ENCODE peak calls at places on chromosomes 16 and 17, in five cellular contexts. Y, F, M, Z and V are unnamed samples.

GRCh38 chr16:89320717-89321501 is 103.4 kb downstream of the ZNF778 start:
- DNase-seq in Y (no peak), F (no peak), M (no peak), Z (no peak), V (no peak)

GRCh38 chr17:75779250-75779986 is 5.2 kb upstream of the UNK start:
- DNase-seq in Y (peak; percentile 100), F (peak; percentile 95), M (peak; percentile 94), Z (peak; percentile 100), V (peak; percentile 100)

GRCh38 chr16:83849434-83849833 is 41.7 kb downstream of the HSBP1 start:
- DNase-seq in Y (no peak), F (no peak), M (no peak), Z (no peak), V (no peak)

GRCh38 chr17:30929081-30929633 is 7.4 kb downstream of the ADAP2 start:
- DNase-seq in Y (no peak), F (no peak), M (no peak), Z (no peak), V (no peak)

GRCh38 chr17:33725675-33726271 is 432.7 kb upstream of the ASIC2 start:
- DNase-seq in Y (peak; percentile 24), F (peak; percentile 70), M (peak; percentile 88), Z (no peak), V (no peak)

GRCh38 chr16:85002643-85003042 is 8.7 kb downstream of the ZDHHC7 start:
- DNase-seq in Y (no peak), F (no peak), M (no peak), Z (no peak), V (no peak)

GRCh38 chr16:1708768-1709180 is 2.8 kb downstream of the MAPK8IP3 start:
- DNase-seq in Y (no peak), F (no peak), M (no peak), Z (no peak), V (no peak)

GRCh38 chr17:228223-228615 is 46.8 kb upstream of the DOC2B start:
- DNase-seq in Y (no peak), F (no peak), M (no peak), Z (no peak), V (no peak)

GRCh38 chr16:49213594-49213993 is 68.0 kb downstream of the CBLN1 start:
- DNase-seq in Y (no peak), F (no peak), M (peak; percentile 48), Z (no peak), V (no peak)

GRCh38 chr17:80817861-80818260 is 173.8 kb upstream of the CHMP6 start:
- DNase-seq in Y (no peak), F (peak; percentile 35), M (no peak), Z (no peak), V (no peak)

GRCh38 chr16:4501071-4501478 is 24.9 kb downstream of the HMOX2 start:
- DNase-seq in Y (peak; percentile 41), F (no peak), M (no peak), Z (no peak), V (no peak)

GRCh38 chr16:89404561-89404960 is 85.8 kb downstream of the ANKRD11 start:
- DNase-seq in Y (no peak), F (no peak), M (no peak), Z (no peak), V (no peak)

GRCh38 chr17:61251939-61252865 is 147.4 kb upstream of the TBX2 start:
- DNase-seq in Y (no peak), F (peak; percentile 42), M (no peak), Z (no peak), V (no peak)

GRCh38 chr16:66751135-66751991 is at the start of gene DYNC1LI2:
- DNase-seq in Y (peak; percentile 55), F (peak; percentile 98), M (peak; percentile 92), Z (no peak), V (peak; percentile 34)

GRCh38 chr17:48624544-48625501 is 1.3 kb downstream of the HOXB9 start:
- DNase-seq in Y (no peak), F (peak; percentile 73), M (peak; percentile 80), Z (no peak), V (no peak)

GRCh38 chr16:79286646-79287423 is 313.7 kb downstream of the MAF start:
- DNase-seq in Y (no peak), F (no peak), M (no peak), Z (peak; percentile 49), V (no peak)

GRCh38 chr16:12661656-12662172 is 142.0 kb downstream of the CPPED1 start:
- DNase-seq in Y (peak; percentile 76), F (no peak), M (peak; percentile 82), Z (no peak), V (peak; percentile 6)

GRCh38 chr17:55726440-55726839 is 3.8 kb upstream of the TMEM100 start:
- DNase-seq in Y (no peak), F (peak; percentile 73), M (no peak), Z (no peak), V (no peak)

GRCh38 chr17:4136373-4136772 is 6.5 kb downstream of the ZZEF1 start:
- DNase-seq in Y (no peak), F (no peak), M (no peak), Z (no peak), V (no peak)

GRCh38 chr17:39064374-39064773 is 87.1 kb downstream of the PLXDC1 start:
- DNase-seq in Y (no peak), F (no peak), M (no peak), Z (no peak), V (no peak)

GRCh38 chr17:28584434-28584833 is 7.7 kb upstream of the ALDOC start:
- DNase-seq in Y (no peak), F (no peak), M (no peak), Z (no peak), V (no peak)

DNA sequence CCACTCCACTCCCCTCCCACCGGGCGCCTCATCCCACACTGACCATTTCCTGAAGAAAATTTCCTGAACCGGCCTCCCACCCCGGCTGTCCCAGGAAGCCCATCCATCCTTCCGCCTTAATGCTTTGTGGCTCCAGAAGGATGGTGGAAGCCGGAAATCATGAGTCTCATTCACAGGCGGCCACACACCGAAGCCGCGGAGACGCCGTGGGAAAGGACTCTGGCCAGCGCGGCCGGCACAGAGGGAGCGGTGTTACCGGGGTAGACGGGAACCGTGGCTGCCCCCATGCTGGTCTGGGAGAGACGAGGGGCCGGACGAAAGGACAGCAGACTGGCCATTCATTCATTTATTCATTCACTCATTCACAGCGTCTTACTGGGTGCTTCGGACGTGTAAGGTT is 326.7 kb downstream of the SEC14L1 start:
- DNase-seq in Y (no peak), F (no peak), M (no peak), Z (no peak), V (no peak)
- H3K4me3 ChIP-seq in Y (no peak overlapping the region), F (no peak overlapping the region), M (no peak overlapping the region), Z (no peak overlapping the region), V (no peak overlapping the region)

DNA sequence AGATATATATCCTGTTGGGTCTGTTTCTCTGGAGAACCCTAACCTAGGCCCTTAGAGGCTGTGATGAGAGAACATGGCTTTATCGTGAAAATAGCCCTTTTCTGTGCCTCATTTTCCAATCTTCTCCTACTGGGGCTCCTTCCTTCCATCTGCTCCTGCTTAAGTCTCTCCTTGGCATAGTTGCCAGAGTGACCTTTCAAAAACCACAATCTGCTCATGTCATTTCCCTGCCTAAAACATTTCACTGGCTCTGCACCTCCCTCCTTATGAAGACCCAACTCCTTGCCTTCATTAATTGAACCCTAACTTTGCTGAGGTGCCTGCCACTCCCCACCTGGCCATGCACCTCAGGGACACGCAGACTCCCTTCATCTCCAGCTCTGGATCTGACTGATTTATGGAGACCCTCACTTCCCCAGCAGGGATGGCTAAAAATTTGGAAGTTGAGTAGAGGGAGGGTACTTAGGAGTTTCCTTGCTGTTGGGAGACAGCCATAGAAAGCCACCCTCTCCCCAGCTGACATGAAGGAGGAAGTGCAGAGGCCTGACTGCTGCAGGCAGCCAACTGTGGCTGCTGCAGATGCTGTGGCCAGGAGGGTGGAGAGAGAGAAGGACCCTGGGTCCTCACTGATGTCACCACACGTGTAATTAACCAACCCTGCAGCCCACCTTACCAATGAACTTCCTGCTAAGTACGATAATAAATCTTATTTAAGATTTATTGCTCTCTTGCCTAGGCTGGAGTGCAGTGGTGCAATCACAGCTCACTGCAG is 6.3 kb upstream of the GGA2 start:
- DNase-seq in Y (no peak), F (no peak), M (no peak), Z (no peak), V (no peak)
- TF ChIP-seq JUND in Y (no peak), F (no peak), M (no peak), Z (no peak), V (no peak)

DNA sequence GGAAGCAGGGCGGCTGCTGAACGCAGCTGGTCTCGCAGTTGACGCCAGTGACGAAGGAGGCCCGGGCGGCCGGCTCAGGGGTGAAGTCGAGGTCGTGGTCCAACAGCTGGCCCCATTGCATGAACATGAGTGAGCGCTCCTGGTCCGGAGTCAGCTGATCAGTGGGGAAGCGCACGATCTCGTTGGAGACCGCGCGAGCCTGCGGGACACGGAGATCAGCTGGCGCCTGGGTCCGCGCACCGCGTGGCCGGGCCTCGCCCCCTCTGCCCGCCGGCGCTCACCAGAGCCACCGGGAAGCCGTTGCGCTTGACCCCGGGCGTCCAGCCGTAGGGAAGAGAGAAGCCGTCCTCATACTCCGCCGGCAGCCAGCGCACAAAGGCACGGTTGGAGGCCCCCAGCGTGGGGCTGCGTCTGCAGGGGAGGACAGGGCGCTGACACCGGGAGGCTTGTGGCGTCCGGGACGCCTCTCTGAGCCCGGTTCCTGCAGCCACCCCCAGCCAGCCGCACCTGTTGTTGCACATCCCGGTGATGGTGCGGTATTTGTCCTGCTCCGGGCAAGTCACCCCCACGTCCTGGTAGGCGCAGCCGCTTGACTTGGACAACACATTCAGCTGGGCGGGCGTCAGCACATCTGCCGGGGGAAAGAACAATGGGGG is 1.6 kb downstream of the MPO start:
- DNase-seq in Y (no peak), F (no peak), M (no peak), Z (no peak), V (no peak)
- H3K4me3 ChIP-seq in Y (no peak overlapping the region), F (no peak overlapping the region), M (no peak overlapping the region), Z (no peak overlapping the region), V (no peak overlapping the region)

DNA sequence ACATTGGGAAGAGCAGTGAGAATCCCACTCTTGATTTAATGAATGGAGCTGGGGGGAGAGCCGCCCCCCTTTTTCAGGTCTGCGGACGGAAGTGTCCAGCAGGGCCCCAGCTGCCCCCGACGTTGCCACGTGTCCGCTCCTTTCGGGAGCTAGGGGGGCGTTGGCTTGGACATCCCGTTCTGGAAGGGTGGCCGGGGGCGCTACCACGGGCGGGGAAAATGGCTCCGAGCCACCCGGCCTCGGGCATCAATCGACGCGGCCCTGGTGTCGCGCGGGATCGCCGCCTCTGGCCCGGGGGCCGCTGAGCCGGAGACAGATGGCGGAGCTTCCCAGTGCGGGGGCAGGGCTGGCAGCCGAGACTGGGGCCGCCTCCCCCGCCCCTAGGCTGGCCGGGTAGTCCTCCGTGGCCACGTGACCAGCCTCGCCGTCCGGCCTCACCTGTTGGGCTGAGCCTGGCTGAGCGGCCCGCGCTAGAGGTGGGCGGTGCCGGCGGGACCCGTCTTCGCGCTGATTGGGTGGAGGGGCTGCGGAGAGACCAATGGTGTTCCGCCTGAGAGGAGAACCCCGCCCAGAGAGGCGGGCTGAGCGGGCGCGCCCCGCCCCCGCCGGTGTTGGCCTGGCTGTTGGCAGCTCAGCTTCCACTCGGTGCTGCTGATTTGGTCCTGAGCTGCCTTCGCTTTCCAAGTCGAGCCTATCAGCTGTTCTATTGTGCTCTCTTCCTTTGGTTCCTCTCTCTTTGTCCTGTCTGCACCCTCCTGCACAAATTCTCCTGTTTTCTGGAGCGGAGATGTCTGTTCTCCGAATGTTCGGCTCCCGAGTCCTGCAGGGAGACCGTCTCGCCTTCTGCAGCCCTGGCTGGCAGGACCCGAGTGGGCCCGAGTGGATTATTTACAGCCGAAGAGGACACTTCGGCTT is 8.3 kb downstream of the HS3ST3B1 start:
- DNase-seq in Y (peak; percentile 94), F (peak; percentile 93), M (peak; percentile 99), Z (no peak), V (no peak)
- TF ChIP-seq JUND in Y (peak; percentile 42), F (no peak), M (no peak), Z (no peak), V (no peak)

GRCh38 chr16:29807426-29808218 is 1.3 kb downstream of the MAZ start:
- DNase-seq in Y (peak; percentile 81), F (peak; percentile 77), M (peak; percentile 81), Z (no peak), V (peak; percentile 82)
- H3K4me3 ChIP-seq in Y (peak overlapping the region; percentile 63), F (peak overlapping the region; percentile 70), M (peak overlapping the region; percentile 54), Z (peak overlapping the region; percentile 79), V (peak overlapping the region; percentile 74)